ENCODE peak calls at places on chromosomes 2 and 18, in four cellular contexts. D is SK-N-SH, P is K562, T is GM12878. N is an unnamed sample.

GRCh38 chr2:224769489-224769888 is 53.3 kb upstream of the CCDC195 start:
- DNase-seq in D (no peak), P (no peak), T (no peak), N (no peak)

GRCh38 chr18:57923606-57924005 is 120.4 kb upstream of the NEDD4L start:
- DNase-seq in T (no peak), D (no peak), P (no peak), N (no peak)

GRCh38 chr18:72640552-72640951 is 96.4 kb upstream of the CBLN2 start:
- DNase-seq in D (no peak), T (no peak), P (no peak), N (no peak)

GRCh38 chr2:233867993-233868532 is at the start of gene MSL3B:
- DNase-seq in P (peak), D (peak), T (no peak), N (peak)

GRCh38 chr2:224211821-224212220 is 172.7 kb upstream of the SERPINE2 start:
- DNase-seq in P (no peak), D (no peak), T (no peak), N (no peak)

GRCh38 chr2:18465979-18466378 is 94.5 kb downstream of the RDH14 start:
- DNase-seq in D (no peak), P (no peak), T (no peak), N (no peak)

GRCh38 chr2:28233070-28233718 is 159.5 kb upstream of the FOSL2 start:
- DNase-seq in T (no peak), D (no peak), P (no peak), N (no peak)

GRCh38 chr2:74513605-74514367 is 464 bp upstream of the TLX2 start:
- DNase-seq in T (no peak), P (no peak), D (no peak), N (peak)

GRCh38 chr2:202278036-202278760 is 12.6 kb downstream of the NOP58 start:
- DNase-seq in T (no peak), P (no peak), D (no peak), N (no peak)

GRCh38 chr2:138223321-138223720 is 259.0 kb downstream of the HNMT start:
- DNase-seq in P (no peak), T (no peak), D (no peak), N (no peak)

GRCh38 chr2:23563673-23564617 is 179.0 kb downstream of the KLHL29 start:
- DNase-seq in P (no peak), T (no peak), D (peak), N (no peak)

GRCh38 chr18:46559946-46560670 is 96.9 kb downstream of the LOXHD1 start:
- DNase-seq in D (no peak), T (no peak), P (no peak), N (peak)

GRCh38 chr2:160294339-160294803 is 94.3 kb upstream of the ITGB6 start:
- DNase-seq in T (no peak), P (no peak), D (no peak), N (no peak)

GRCh38 chr2:143816927-143817326 is 687.7 kb downstream of the ARHGAP15 start:
- DNase-seq in T (no peak), D (no peak), P (no peak), N (no peak)

GRCh38 chr2:211957799-211958198 is 580.8 kb downstream of the ERBB4 start:
- DNase-seq in P (no peak), T (peak), D (no peak), N (no peak)

GRCh38 chr2:128485761-128486639 is 167.3 kb upstream of the HS6ST1 start:
- DNase-seq in T (no peak), P (no peak), D (no peak), N (no peak)

GRCh38 chr18:9810994-9811393 is 74.8 kb upstream of the TXNDC2 start:
- DNase-seq in D (no peak), P (no peak), T (no peak), N (no peak)

GRCh38 chr2:160493227-160494028 is at the start of gene RBMS1:
- DNase-seq in D (peak), P (peak), T (no peak), N (no peak)

GRCh38 chr2:17878222-17879136 is at the start of gene KCNS3:
- DNase-seq in P (peak), D (peak), T (no peak), N (no peak)

GRCh38 chr2:112708968-112709367 is 11.9 kb upstream of the NT5DC4 start:
- DNase-seq in T (no peak), P (no peak), D (no peak), N (peak)

GRCh38 chr2:15412309-15412708 is 148.8 kb downstream of the NBAS start:
- DNase-seq in P (no peak), T (no peak), D (no peak), N (no peak)

GRCh38 chr2:189409647-189410046 is 31.6 kb upstream of the WDR75 start:
- DNase-seq in P (no peak), D (no peak), T (no peak), N (no peak)

GRCh38 chr2:109340381-109340780 is 211.4 kb downstream of the SH3RF3 start:
- DNase-seq in T (no peak), D (no peak), P (no peak), N (no peak)

GRCh38 chr2:74457129-74457548 is 1.1 kb upstream of the WBP1 start:
- DNase-seq in P (no peak), T (no peak), D (no peak), N (no peak)

GRCh38 chr18:23650963-23651927 is 11.5 kb downstream of the ANKRD29 start:
- DNase-seq in P (no peak), D (peak), T (no peak), N (no peak)

GRCh38 chr18:79540161-79540913 is 139.3 kb upstream of the CTDP1 start:
- DNase-seq in D (no peak), T (no peak), P (no peak), N (no peak)

GRCh38 chr2:42216712-42217111 is 47.6 kb downstream of the EML4 start:
- DNase-seq in P (no peak), D (no peak), T (no peak), N (no peak)

GRCh38 chr2:164561416-164561815 is 59.9 kb downstream of the GRB14 start:
- DNase-seq in P (no peak), D (no peak), T (no peak), N (no peak)

GRCh38 chr2:30931841-30932407 is 124.7 kb upstream of the CAPN13 start:
- DNase-seq in P (peak), T (no peak), D (no peak), N (no peak)

GRCh38 chr2:190887089-190887488 is 6.5 kb downstream of the GLS start:
- DNase-seq in D (no peak), P (no peak), T (peak), N (no peak)

DNA sequence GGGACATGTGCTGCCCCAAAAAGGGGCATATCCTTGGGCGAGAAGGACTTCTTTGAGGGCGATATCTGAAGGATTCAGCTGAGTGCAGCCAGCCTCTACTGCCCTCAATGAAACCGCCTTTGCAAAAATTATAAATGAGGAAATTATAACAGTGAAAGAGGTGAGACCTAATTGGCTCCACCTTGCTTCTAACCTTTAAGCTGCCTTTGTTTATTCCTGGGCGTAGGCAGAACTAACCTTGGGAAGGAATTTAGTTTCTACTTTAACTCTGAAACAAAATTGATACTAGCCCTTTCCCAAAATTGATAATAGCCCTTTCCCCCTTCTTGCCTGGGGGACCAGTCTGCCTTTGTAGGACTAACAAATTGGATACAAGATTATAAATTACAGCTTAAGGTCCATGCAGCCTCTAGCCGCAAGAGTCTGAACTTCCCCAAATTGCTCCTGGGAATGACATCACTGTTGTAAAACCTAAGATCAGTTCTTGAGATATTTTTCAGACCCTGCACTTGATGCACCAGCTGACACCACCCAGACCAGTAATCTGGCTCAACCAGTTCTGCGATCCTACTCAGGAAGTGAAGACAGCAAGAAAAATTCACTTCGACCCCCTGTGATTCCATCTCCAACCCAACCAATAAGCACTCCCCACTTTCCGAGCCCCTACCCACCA is 36.0 kb upstream of the ASAP2 start:
- DNase-seq in D (no peak), T (no peak), P (no peak), N (no peak)
- TF ChIP-seq NRF1 in D (no peak), T (no peak), P (peak), N (no peak)

GRCh38 chr2:13537771-13538349 is 821.1 kb downstream of the TRIB2 start:
- DNase-seq in P (no peak), D (no peak), T (no peak), N (no peak)
- TF ChIP-seq NRF1 in P (no peak), D (no peak), T (no peak), N (no peak)

GRCh38 chr18:7234061-7234460 is 3.2 kb downstream of the LRRC30 start:
- DNase-seq in T (no peak), P (no peak), D (no peak), N (no peak)
- TF ChIP-seq NRF1 in T (no peak), P (no peak), D (no peak), N (no peak)

GRCh38 chr2:43593241-43593640 is 2.6 kb downstream of the THADA start:
- DNase-seq in T (no peak), P (no peak), D (no peak), N (no peak)
- TF ChIP-seq NRF1 in T (no peak), P (no peak), D (no peak), N (no peak)

GRCh38 chr2:33518929-33519328 is 42.5 kb downstream of the RASGRP3 start:
- DNase-seq in P (no peak), D (no peak), T (no peak), N (no peak)
- TF ChIP-seq NRF1 in P (no peak), D (no peak), T (no peak), N (no peak)

DNA sequence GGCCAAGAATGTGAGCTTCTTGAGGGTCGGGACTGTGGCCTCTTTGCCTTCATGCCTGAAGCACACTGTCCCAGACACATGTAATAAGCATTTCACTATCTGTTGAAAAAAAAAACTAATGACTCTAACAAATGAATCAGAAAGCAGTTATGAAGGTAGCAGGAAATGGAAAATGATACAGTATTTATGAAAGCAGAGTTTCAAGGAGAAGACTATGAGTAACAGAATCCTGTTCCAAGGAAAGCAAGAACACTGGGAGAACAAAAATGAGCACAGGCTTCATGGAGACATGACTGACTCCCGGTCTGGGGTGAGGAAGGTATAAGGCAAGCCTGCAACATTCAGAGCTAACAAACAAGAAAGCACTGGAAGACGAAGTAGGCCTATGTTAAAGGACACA is 190.8 kb downstream of the RNF152 start:
- DNase-seq in P (no peak), D (no peak), T (no peak), N (no peak)
- TF ChIP-seq NRF1 in P (no peak), D (no peak), T (no peak), N (no peak)

DNA sequence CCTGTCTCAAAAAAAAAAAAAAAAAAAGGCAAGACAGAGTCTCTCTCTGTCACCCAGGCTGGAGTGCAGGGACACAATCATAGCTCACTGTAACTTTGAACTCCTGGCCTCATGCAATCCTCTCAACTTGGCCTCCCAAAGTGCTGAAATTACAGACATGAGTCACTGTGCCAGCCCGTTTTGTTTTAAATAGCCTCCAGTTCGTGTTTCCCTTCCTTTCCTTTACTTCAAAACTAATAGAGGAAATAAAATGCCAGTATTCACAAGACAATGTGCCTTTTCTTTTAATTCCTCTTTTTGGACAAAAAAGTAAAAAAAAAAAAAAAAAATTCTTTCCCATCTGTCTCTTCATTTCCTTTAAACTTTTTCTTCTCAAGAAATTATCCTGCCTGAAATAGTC is 54.5 kb upstream of the ACMSD start:
- DNase-seq in D (no peak), T (no peak), P (no peak), N (no peak)
- TF ChIP-seq NRF1 in D (no peak), T (no peak), P (no peak), N (no peak)

DNA sequence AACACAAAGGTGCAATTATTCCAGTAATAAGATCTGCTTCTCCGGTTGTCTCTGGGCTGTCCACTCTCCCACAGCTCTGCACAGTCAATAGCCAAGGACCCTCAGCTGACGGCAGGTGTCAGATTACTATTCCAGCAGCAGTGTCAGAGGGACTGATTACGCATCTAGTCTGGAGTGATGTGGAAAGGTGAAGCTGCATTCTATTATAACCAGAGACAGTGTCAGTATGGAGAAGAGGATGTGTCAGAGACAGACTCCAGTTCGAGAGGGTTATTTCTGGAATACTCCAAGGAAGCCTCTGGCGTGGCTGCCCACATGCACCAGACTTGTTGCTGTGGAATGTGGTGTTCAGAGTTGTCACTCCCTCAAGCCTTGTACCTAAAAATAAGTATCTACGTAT is 163.6 kb upstream of the TMEM200C start:
- DNase-seq in P (no peak), T (no peak), D (no peak), N (no peak)
- TF ChIP-seq NRF1 in P (no peak), T (no peak), D (no peak), N (no peak)

DNA sequence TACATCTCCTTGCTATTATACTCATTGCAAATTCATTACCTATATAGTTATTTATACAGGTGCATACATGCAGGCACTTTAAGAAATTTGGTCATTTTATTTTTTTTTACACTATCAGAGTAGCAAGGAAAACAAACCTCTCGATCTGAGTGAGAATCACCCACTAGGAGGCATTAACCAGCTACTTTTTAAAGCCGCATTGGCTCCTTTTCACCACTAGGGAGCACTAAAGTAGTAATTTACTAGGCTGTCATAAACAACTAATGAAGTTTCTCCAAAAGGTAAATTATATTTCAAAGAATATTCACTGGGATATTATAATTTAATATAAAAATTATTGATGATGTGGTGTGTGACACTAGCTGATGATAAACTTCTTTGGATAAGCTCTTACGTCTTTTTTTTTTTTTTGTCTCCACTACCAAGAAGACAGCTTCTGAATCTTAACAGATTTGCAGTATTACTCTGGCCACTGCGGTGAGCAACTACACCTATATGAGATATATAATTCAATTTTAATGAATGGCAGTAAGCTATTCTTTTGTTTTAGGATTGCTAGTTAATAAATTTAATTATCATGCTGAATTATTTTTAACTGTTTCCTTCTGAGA is 101.9 kb downstream of the NOL4 start:
- DNase-seq in T (peak), P (peak), D (peak), N (no peak)
- TF ChIP-seq NRF1 in T (no peak), P (no peak), D (no peak), N (no peak)

N was measured in H1.